ENCODE peak calls at places on chromosomes 5 and 9, in nine cellular contexts. One of them, this sample, is unnamed. For H3K9me3 and H3K9me2, the result is how much of the 10 kb centered on the place peaks cover.

GRCh38 chr5:57703726-57704125 is 221.1 kb upstream of the ACTBL2 start:
- DNase-seq in SK-N-SH: no peak
- DNase-seq in MM.1S: no peak
- DNase-seq in Karpas-422: no peak
- DNase-seq in PC-3: no peak
- DNase-seq in GM23248: peak
- DNase-seq in PC-9: no peak
- DNase-seq in HCT116: no peak
- DNase-seq in OCI-LY7: no peak
- DNase-seq in this sample: no peak

GRCh38 chr5:172658869-172659513 is 17.9 kb downstream of the NEURL1B start:
- DNase-seq in Karpas-422: no peak
- DNase-seq in GM23248: no peak
- DNase-seq in SK-N-SH: peak
- DNase-seq in HCT116: no peak
- DNase-seq in MM.1S: no peak
- DNase-seq in PC-3: no peak
- DNase-seq in OCI-LY7: no peak
- DNase-seq in PC-9: no peak
- DNase-seq in this sample: no peak

GRCh38 chr9:72615931-72616330 is 94.5 kb downstream of the TMC1 start:
- DNase-seq in SK-N-SH: no peak
- DNase-seq in GM23248: peak
- DNase-seq in OCI-LY7: no peak
- DNase-seq in Karpas-422: no peak
- DNase-seq in MM.1S: no peak
- DNase-seq in PC-3: peak
- DNase-seq in PC-9: no peak
- DNase-seq in HCT116: no peak
- DNase-seq in this sample: no peak

GRCh38 chr9:127123239-127123935 is 952 bp upstream of the ANGPTL2 start:
- DNase-seq in HCT116: no peak
- DNase-seq in PC-9: no peak
- DNase-seq in MM.1S: no peak
- DNase-seq in SK-N-SH: no peak
- DNase-seq in PC-3: no peak
- DNase-seq in GM23248: no peak
- DNase-seq in OCI-LY7: no peak
- DNase-seq in Karpas-422: no peak
- DNase-seq in this sample: no peak

GRCh38 chr9:120839146-120839545 is 3.6 kb downstream of the PSMD5 start:
- DNase-seq in MM.1S: no peak
- DNase-seq in PC-9: no peak
- DNase-seq in Karpas-422: no peak
- DNase-seq in GM23248: peak
- DNase-seq in HCT116: no peak
- DNase-seq in PC-3: peak
- DNase-seq in SK-N-SH: no peak
- DNase-seq in OCI-LY7: no peak
- DNase-seq in this sample: no peak

GRCh38 chr9:75889577-75889976 is 896 bp upstream of the PCSK5 start:
- DNase-seq in GM23248: no peak
- DNase-seq in MM.1S: no peak
- DNase-seq in PC-9: no peak
- DNase-seq in SK-N-SH: no peak
- DNase-seq in HCT116: no peak
- DNase-seq in OCI-LY7: no peak
- DNase-seq in Karpas-422: no peak
- DNase-seq in PC-3: no peak
- DNase-seq in this sample: no peak

GRCh38 chr5:103041071-103041676 is 78.8 kb downstream of the GIN1 start:
- DNase-seq in PC-9: peak
- DNase-seq in OCI-LY7: peak
- DNase-seq in HCT116: peak
- DNase-seq in MM.1S: peak
- DNase-seq in PC-3: peak
- DNase-seq in SK-N-SH: peak
- DNase-seq in GM23248: peak
- DNase-seq in Karpas-422: peak
- DNase-seq in this sample: peak

GRCh38 chr9:111833941-111834340 is 39.2 kb upstream of the SHOC1 start:
- DNase-seq in MM.1S: no peak
- DNase-seq in PC-9: peak
- DNase-seq in GM23248: peak
- DNase-seq in PC-3: no peak
- DNase-seq in OCI-LY7: no peak
- DNase-seq in Karpas-422: no peak
- DNase-seq in HCT116: no peak
- DNase-seq in SK-N-SH: no peak
- DNase-seq in this sample: no peak

GRCh38 chr5:44891116-44891515 is 82.4 kb downstream of the MRPS30 start:
- DNase-seq in PC-9: no peak
- DNase-seq in GM23248: no peak
- DNase-seq in OCI-LY7: no peak
- DNase-seq in SK-N-SH: no peak
- DNase-seq in Karpas-422: no peak
- DNase-seq in HCT116: no peak
- DNase-seq in MM.1S: no peak
- DNase-seq in PC-3: no peak
- DNase-seq in this sample: no peak

GRCh38 chr5:33933723-33934544 is 2.3 kb upstream of the RXFP3 start:
- DNase-seq in Karpas-422: no peak
- DNase-seq in OCI-LY7: no peak
- DNase-seq in PC-3: peak
- DNase-seq in PC-9: peak
- DNase-seq in SK-N-SH: no peak
- DNase-seq in HCT116: no peak
- DNase-seq in GM23248: peak
- DNase-seq in MM.1S: peak
- DNase-seq in this sample: no peak

GRCh38 chr5:132417461-132417860 is 48.0 kb downstream of the SLC22A5 start:
- DNase-seq in PC-3: no peak
- DNase-seq in MM.1S: no peak
- DNase-seq in HCT116: no peak
- DNase-seq in GM23248: no peak
- DNase-seq in Karpas-422: no peak
- DNase-seq in OCI-LY7: no peak
- DNase-seq in SK-N-SH: no peak
- DNase-seq in PC-9: no peak
- DNase-seq in this sample: no peak

GRCh38 chr5:132413567-132413966 is 44.1 kb downstream of the SLC22A5 start:
- DNase-seq in PC-9: no peak
- DNase-seq in HCT116: no peak
- DNase-seq in GM23248: no peak
- DNase-seq in OCI-LY7: no peak
- DNase-seq in MM.1S: peak
- DNase-seq in PC-3: no peak
- DNase-seq in SK-N-SH: no peak
- DNase-seq in Karpas-422: no peak
- DNase-seq in this sample: no peak

GRCh38 chr5:132417010-132417439 is 47.5 kb downstream of the SLC22A5 start:
- DNase-seq in Karpas-422: no peak
- DNase-seq in HCT116: no peak
- DNase-seq in MM.1S: no peak
- DNase-seq in SK-N-SH: no peak
- DNase-seq in GM23248: no peak
- DNase-seq in OCI-LY7: no peak
- DNase-seq in PC-3: peak
- DNase-seq in PC-9: peak
- DNase-seq in this sample: no peak

GRCh38 chr5:132416306-132417009 is 46.9 kb downstream of the SLC22A5 start:
- DNase-seq in OCI-LY7: no peak
- DNase-seq in PC-9: no peak
- DNase-seq in Karpas-422: no peak
- DNase-seq in GM23248: no peak
- DNase-seq in PC-3: no peak
- DNase-seq in MM.1S: no peak
- DNase-seq in SK-N-SH: no peak
- DNase-seq in HCT116: no peak
- DNase-seq in this sample: no peak

GRCh38 chr5:132414634-132415377 is 45.3 kb downstream of the SLC22A5 start:
- DNase-seq in OCI-LY7: no peak
- DNase-seq in Karpas-422: no peak
- DNase-seq in PC-3: peak
- DNase-seq in HCT116: peak
- DNase-seq in SK-N-SH: no peak
- DNase-seq in GM23248: peak
- DNase-seq in PC-9: peak
- DNase-seq in MM.1S: peak
- DNase-seq in this sample: peak
- H3K27ac ChIP-seq in OCI-LY7: peak
- H3K27ac ChIP-seq in Karpas-422: no peak
- H3K27ac ChIP-seq in PC-3: peak
- H3K27ac ChIP-seq in HCT116: peak
- H3K27ac ChIP-seq in SK-N-SH: no peak
- H3K27ac ChIP-seq in GM23248: peak
- H3K27ac ChIP-seq in PC-9: peak
- H3K27ac ChIP-seq in MM.1S: peak
- H3K27ac ChIP-seq in this sample: peak

GRCh38 chr5:158484968-158485367 is 614.7 kb downstream of the EBF1 start:
- DNase-seq in HCT116: no peak
- DNase-seq in Karpas-422: no peak
- DNase-seq in PC-3: no peak
- DNase-seq in PC-9: no peak
- DNase-seq in SK-N-SH: no peak
- DNase-seq in GM23248: no peak
- DNase-seq in MM.1S: no peak
- DNase-seq in OCI-LY7: no peak
- DNase-seq in this sample: no peak

GRCh38 chr5:158485604-158486081 is 614.1 kb downstream of the EBF1 start:
- DNase-seq in HCT116: no peak
- DNase-seq in PC-3: no peak
- DNase-seq in GM23248: peak
- DNase-seq in PC-9: no peak
- DNase-seq in MM.1S: no peak
- DNase-seq in Karpas-422: no peak
- DNase-seq in OCI-LY7: no peak
- DNase-seq in SK-N-SH: no peak
- DNase-seq in this sample: peak

GRCh38 chr5:158489207-158489532 is 610.5 kb downstream of the EBF1 start:
- DNase-seq in PC-3: no peak
- DNase-seq in SK-N-SH: no peak
- DNase-seq in MM.1S: no peak
- DNase-seq in Karpas-422: no peak
- DNase-seq in HCT116: no peak
- DNase-seq in GM23248: no peak
- DNase-seq in PC-9: no peak
- DNase-seq in OCI-LY7: no peak
- DNase-seq in this sample: no peak

GRCh38 chr5:158487677-158488076 is 612.0 kb downstream of the EBF1 start:
- DNase-seq in SK-N-SH: no peak
- DNase-seq in Karpas-422: no peak
- DNase-seq in GM23248: no peak
- DNase-seq in MM.1S: no peak
- DNase-seq in PC-3: no peak
- DNase-seq in HCT116: no peak
- DNase-seq in OCI-LY7: no peak
- DNase-seq in PC-9: no peak
- DNase-seq in this sample: no peak

DNA sequence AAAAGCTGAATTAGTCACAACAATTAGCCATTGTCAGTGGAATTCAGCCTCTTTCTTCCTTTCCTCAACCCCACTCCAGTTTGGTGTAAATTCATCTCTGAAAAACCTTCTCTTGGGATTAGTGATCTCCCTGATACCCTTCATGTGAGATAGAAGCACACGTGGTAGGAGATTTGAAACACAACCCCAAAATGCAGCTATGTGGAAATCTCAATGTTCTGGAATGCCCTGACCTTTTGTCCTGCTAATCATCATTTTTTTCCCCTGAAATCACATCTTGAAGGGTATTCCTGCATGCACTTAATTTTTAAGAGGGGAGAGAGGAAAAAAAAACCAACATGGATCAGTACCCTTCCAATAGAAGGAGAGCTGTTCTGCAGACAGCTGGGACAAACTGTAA is 612.6 kb downstream of the EBF1 start:
- DNase-seq in PC-9: no peak
- DNase-seq in GM23248: peak
- DNase-seq in MM.1S: no peak
- DNase-seq in HCT116: no peak
- DNase-seq in Karpas-422: no peak
- DNase-seq in SK-N-SH: no peak
- DNase-seq in PC-3: no peak
- DNase-seq in OCI-LY7: no peak
- DNase-seq in this sample: no peak
- H3K9me3 ChIP-seq in PC-9: under half
- H3K9me3 ChIP-seq in GM23248: under half
- H3K9me3 ChIP-seq in MM.1S: under half
- H3K9me3 ChIP-seq in HCT116: under half
- H3K9me3 ChIP-seq in Karpas-422: under half
- H3K9me3 ChIP-seq in SK-N-SH: under half
- H3K9me3 ChIP-seq in PC-3: under half
- H3K9me3 ChIP-seq in OCI-LY7: under half
- H3K9me3 ChIP-seq in this sample: under half

GRCh38 chr9:82893549-82893948 is 169.4 kb downstream of the RASEF start:
- DNase-seq in GM23248: no peak
- DNase-seq in PC-9: no peak
- DNase-seq in SK-N-SH: no peak
- DNase-seq in OCI-LY7: no peak
- DNase-seq in PC-3: no peak
- DNase-seq in MM.1S: no peak
- DNase-seq in HCT116: no peak
- DNase-seq in Karpas-422: no peak
- DNase-seq in this sample: no peak
- H3K9me2 ChIP-seq in GM23248: under half
- H3K9me2 ChIP-seq in PC-9: under half
- H3K9me2 ChIP-seq in SK-N-SH: under half
- H3K9me2 ChIP-seq in OCI-LY7: under half
- H3K9me2 ChIP-seq in PC-3: under half
- H3K9me2 ChIP-seq in MM.1S: under half
- H3K9me2 ChIP-seq in HCT116: under half
- H3K9me2 ChIP-seq in Karpas-422: under half
- H3K9me2 ChIP-seq in this sample: under half

GRCh38 chr5:142404046-142404477 is 79.2 kb upstream of the SPRY4 start:
- DNase-seq in OCI-LY7: no peak
- DNase-seq in GM23248: no peak
- DNase-seq in MM.1S: no peak
- DNase-seq in PC-3: no peak
- DNase-seq in Karpas-422: no peak
- DNase-seq in SK-N-SH: no peak
- DNase-seq in PC-9: no peak
- DNase-seq in HCT116: no peak
- DNase-seq in this sample: peak

GRCh38 chr5:142405814-142406395 is 81.1 kb upstream of the SPRY4 start:
- DNase-seq in OCI-LY7: no peak
- DNase-seq in HCT116: no peak
- DNase-seq in PC-3: no peak
- DNase-seq in SK-N-SH: no peak
- DNase-seq in PC-9: no peak
- DNase-seq in MM.1S: no peak
- DNase-seq in GM23248: no peak
- DNase-seq in Karpas-422: no peak
- DNase-seq in this sample: no peak

GRCh38 chr5:142402752-142403318 is 78.0 kb upstream of the SPRY4 start:
- DNase-seq in SK-N-SH: no peak
- DNase-seq in OCI-LY7: no peak
- DNase-seq in PC-3: no peak
- DNase-seq in HCT116: no peak
- DNase-seq in Karpas-422: no peak
- DNase-seq in MM.1S: no peak
- DNase-seq in PC-9: no peak
- DNase-seq in GM23248: no peak
- DNase-seq in this sample: no peak

GRCh38 chr5:142405023-142405422 is 80.2 kb upstream of the SPRY4 start:
- DNase-seq in GM23248: no peak
- DNase-seq in PC-9: no peak
- DNase-seq in SK-N-SH: no peak
- DNase-seq in PC-3: no peak
- DNase-seq in HCT116: no peak
- DNase-seq in Karpas-422: no peak
- DNase-seq in OCI-LY7: no peak
- DNase-seq in MM.1S: no peak
- DNase-seq in this sample: no peak

GRCh38 chr5:142403583-142403982 is 78.8 kb upstream of the SPRY4 start:
- DNase-seq in OCI-LY7: no peak
- DNase-seq in HCT116: peak
- DNase-seq in Karpas-422: no peak
- DNase-seq in PC-3: peak
- DNase-seq in MM.1S: no peak
- DNase-seq in GM23248: no peak
- DNase-seq in SK-N-SH: no peak
- DNase-seq in PC-9: peak
- DNase-seq in this sample: peak
- H3K27ac ChIP-seq in OCI-LY7: no peak
- H3K27ac ChIP-seq in HCT116: no peak
- H3K27ac ChIP-seq in Karpas-422: no peak
- H3K27ac ChIP-seq in PC-3: no peak
- H3K27ac ChIP-seq in MM.1S: no peak
- H3K27ac ChIP-seq in GM23248: no peak
- H3K27ac ChIP-seq in SK-N-SH: no peak
- H3K27ac ChIP-seq in PC-9: peak
- H3K27ac ChIP-seq in this sample: peak